ENCODE peak calls at places on chromosomes 2 and 18, in nine cellular contexts. L is astrocyte of the spinal cord, A is OCI-LY7, N is fibroblast of the aortic adventitia, Z is GM06990, T is GM12864, G is left ventricle myocardium inferior, U is RWPE1, R is left lung. Y is an unnamed sample.
A peak's percentile ranks its signal among the peaks of the same experiment; 100 is the strongest.

GRCh38 chr2:127024769-127025356 is 82.1 kb downstream of the BIN1 start:
- DNase-seq in L (peak; percentile 36), A (no peak), N (no peak), Z (no peak), T (no peak), G (no peak), U (no peak), R (peak; percentile 76), Y (no peak)

GRCh38 chr18:41370740-41371623 is 584.1 kb upstream of the PIK3C3 start:
- DNase-seq in L (no peak), A (no peak), N (no peak), Z (no peak), T (no peak), G (no peak), U (no peak), R (no peak), Y (no peak)

GRCh38 chr2:234951386-234952269 is at the start of gene SH3BP4:
- DNase-seq in L (peak; percentile 81), A (no peak), N (peak; percentile 69), Z (no peak), T (no peak), G (peak; percentile 88), U (peak; percentile 89), R (peak; percentile 92), Y (peak; percentile 49)

GRCh38 chr2:84694088-84694622 is 177.9 kb downstream of the DNAH6 start:
- DNase-seq in L (no peak), A (no peak), N (no peak), Z (no peak), T (no peak), G (no peak), U (no peak), R (no peak), Y (peak; percentile 27)

GRCh38 chr2:51289045-51289444 is 257.1 kb upstream of the NRXN1 start:
- DNase-seq in L (no peak), A (no peak), N (no peak), Z (no peak), T (no peak), G (no peak), U (no peak), R (no peak), Y (no peak)

GRCh38 chr2:152348388-152348787 is 13.4 kb downstream of the FMNL2 start:
- DNase-seq in L (no peak), A (no peak), N (peak; percentile 62), Z (no peak), T (no peak), G (no peak), U (no peak), R (no peak), Y (no peak)

GRCh38 chr2:193476171-193476800 is 1281.6 kb upstream of the TMEFF2 start:
- DNase-seq in L (no peak), A (no peak), N (no peak), Z (no peak), T (no peak), G (no peak), U (no peak), R (no peak), Y (peak; percentile 35)

GRCh38 chr18:27685807-27686412 is 491.0 kb downstream of the CDH2 start:
- DNase-seq in L (peak; percentile 56), A (peak; percentile 40), N (peak; percentile 67), Z (no peak), T (no peak), G (no peak), U (peak; percentile 9), R (no peak), Y (peak; percentile 18)

GRCh38 chr2:223578846-223579245 is 23.3 kb downstream of the SCG2 start:
- DNase-seq in L (no peak), A (no peak), N (no peak), Z (no peak), T (no peak), G (no peak), U (no peak), R (no peak), Y (no peak)

GRCh38 chr2:86254576-86255538 is 55.6 kb downstream of the MRPL35 start:
- DNase-seq in L (peak; percentile 3), A (no peak), N (no peak), Z (no peak), T (no peak), G (peak; percentile 64), U (no peak), R (no peak), Y (no peak)

GRCh38 chr18:54961016-54961423 is 1.8 kb upstream of the CCDC68 start:
- DNase-seq in L (no peak), A (no peak), N (no peak), Z (peak; percentile 12), T (no peak), G (no peak), U (no peak), R (no peak), Y (no peak)

GRCh38 chr2:180776924-180777323 is 203.5 kb upstream of the UBE2E3 start:
- DNase-seq in L (peak; percentile 39), A (no peak), N (peak; percentile 57), Z (no peak), T (no peak), G (no peak), U (no peak), R (no peak), Y (no peak)

GRCh38 chr2:56130463-56131070 is 53.2 kb upstream of the CCDC85A start:
- DNase-seq in L (peak; percentile 43), A (peak; percentile 8), N (peak; percentile 70), Z (no peak), T (no peak), G (no peak), U (peak; percentile 16), R (no peak), Y (peak; percentile 4)
- TF ChIP-seq CTCF in L (peak; percentile 86), A (peak; percentile 72), N (peak; percentile 93), Z (peak; percentile 64), T (peak; percentile 44), G (peak; percentile 69), U (peak; percentile 62), R (peak; percentile 59), Y (no peak)

GRCh38 chr2:28980368-28981015 is 606 bp upstream of the TOGARAM2 start:
- DNase-seq in L (no peak), A (no peak), N (no peak), Z (no peak), T (no peak), G (no peak), U (no peak), R (no peak), Y (no peak)

GRCh38 chr2:28981620-28982371 is 698 bp downstream of the TOGARAM2 start:
- DNase-seq in L (no peak), A (no peak), N (no peak), Z (no peak), T (no peak), G (peak; percentile 28), U (no peak), R (no peak), Y (no peak)

GRCh38 chr2:28981016-28981441 is at the start of gene TOGARAM2:
- DNase-seq in L (peak; percentile 41), A (no peak), N (peak; percentile 13), Z (no peak), T (no peak), G (peak; percentile 31), U (no peak), R (no peak), Y (no peak)

GRCh38 chr2:28979576-28980366 is 1.3 kb upstream of the TOGARAM2 start:
- DNase-seq in L (no peak), A (no peak), N (no peak), Z (no peak), T (no peak), G (peak; percentile 45), U (no peak), R (no peak), Y (no peak)

DNA sequence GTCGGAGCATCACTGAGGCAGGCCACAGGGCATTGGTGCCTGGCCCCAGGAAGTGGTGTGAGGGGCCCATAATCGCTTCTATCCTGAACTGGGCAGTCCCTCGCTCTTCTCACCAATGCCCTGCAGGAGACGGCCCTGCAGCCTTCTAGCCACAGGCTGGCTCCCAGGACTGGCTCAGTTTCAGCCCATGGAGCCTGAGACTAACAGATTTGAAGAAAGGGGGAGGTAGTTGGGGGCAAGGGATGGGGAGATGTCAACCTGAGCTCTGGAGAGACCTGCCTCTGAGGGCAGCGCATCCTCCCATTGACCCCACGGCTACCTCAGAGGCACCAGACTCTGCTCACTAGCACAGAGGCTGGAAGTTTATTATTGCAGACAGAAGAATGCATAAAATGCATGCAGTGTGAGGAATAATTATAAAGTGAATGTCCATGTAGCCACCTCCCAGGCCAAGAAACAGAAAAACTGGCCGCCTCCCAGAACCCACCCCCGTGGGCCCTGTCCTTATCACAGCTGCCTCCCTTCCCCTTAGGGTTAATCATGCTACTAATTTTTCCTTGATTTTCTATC is 1.4 kb downstream of the TOGARAM2 start:
- DNase-seq in L (no peak), A (no peak), N (no peak), Z (no peak), T (no peak), G (no peak), U (no peak), R (no peak), Y (no peak)
- TF ChIP-seq CTCF in L (no peak), A (no peak), N (no peak), Z (no peak), T (no peak), G (no peak), U (no peak), R (no peak), Y (no peak)

GRCh38 chr2:95121150-95121494 is 486 bp downstream of the MRPS5 start:
- DNase-seq in L (peak; percentile 23), A (no peak), N (peak; percentile 31), Z (no peak), T (no peak), G (no peak), U (peak; percentile 8), R (no peak), Y (no peak)

GRCh38 chr2:95122197-95122551 is 566 bp upstream of the MRPS5 start:
- DNase-seq in L (no peak), A (no peak), N (no peak), Z (no peak), T (no peak), G (no peak), U (no peak), R (no peak), Y (peak; percentile 4)

DNA sequence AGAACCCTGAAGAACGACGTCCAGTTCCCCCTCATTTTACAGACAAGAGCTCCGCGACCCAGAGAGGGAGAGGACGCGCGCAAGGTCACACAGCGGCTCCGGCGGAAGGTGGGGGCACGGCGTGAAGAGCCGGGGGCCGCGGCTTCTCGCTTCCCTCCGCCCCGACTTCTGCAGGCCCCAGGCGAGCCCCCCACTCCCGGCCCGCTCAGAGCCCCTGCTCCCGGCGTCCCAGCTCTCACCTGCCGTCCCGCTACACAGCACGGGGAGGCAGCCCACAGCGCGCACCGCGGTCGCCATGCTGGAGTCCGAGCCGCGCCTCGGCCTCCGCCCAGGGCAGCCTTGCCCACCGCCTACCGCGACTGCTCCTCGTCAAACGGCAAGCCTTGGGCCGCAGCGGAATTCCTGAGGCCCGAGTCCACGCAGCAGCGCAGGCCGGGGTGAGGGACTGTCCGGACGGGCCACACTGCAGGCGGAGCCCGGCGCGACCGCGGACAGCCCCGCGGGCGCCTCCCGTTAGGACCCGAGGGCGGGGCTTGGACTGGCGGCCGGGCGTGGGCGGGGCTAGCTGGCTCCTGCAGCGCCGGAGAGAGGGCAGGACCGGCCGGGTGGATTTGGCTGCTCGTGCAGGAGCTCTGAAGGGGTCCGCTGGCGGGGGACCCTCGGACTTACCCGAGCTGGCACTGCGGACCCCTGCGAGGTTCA is at the start of gene MRPS5:
- DNase-seq in L (peak; percentile 74), A (peak; percentile 86), N (peak; percentile 57), Z (peak; percentile 87), T (peak; percentile 21), G (peak; percentile 90), U (peak; percentile 88), R (peak; percentile 99), Y (peak; percentile 90)
- TF ChIP-seq CTCF in L (peak; percentile 13), A (no peak), N (peak; percentile 22), Z (no peak), T (no peak), G (peak; percentile 26), U (peak; percentile 9), R (no peak), Y (no peak)

GRCh38 chr2:143574069-143574468 is 444.9 kb downstream of the ARHGAP15 start:
- DNase-seq in L (no peak), A (no peak), N (no peak), Z (no peak), T (no peak), G (no peak), U (no peak), R (no peak), Y (no peak)
- TF ChIP-seq CTCF in L (no peak), A (no peak), N (no peak), Z (no peak), T (no peak), G (no peak), U (no peak), R (no peak), Y (no peak)